ENCODE peak calls at places on chromosomes 4 and X, in ten cellular contexts. G is pancreas, H is ovary, K is lower leg skin, L is AG09309, J is fibroblast of lung, A is upper lobe of right lung, D is Peyer's patch, N is heart left ventricle, F is A549. C is an unnamed sample.

GRCh38 chrX:84064164-84064563 is 123.8 kb downstream of the RPS6KA6 start:
- DNase-seq in H (no peak), L (no peak), K (no peak), G (no peak), F (no peak), D (no peak), N (no peak), J (peak; percentile 2), A (no peak), C (no peak)

GRCh38 chrX:111168314-111168713 is 72.3 kb downstream of the PAK3 start:
- DNase-seq in N (no peak), J (peak; percentile 10), G (no peak), F (peak; percentile 25), A (no peak), K (no peak), H (no peak), D (no peak), L (no peak), C (no peak)

GRCh38 chr4:165541773-165542459 is 163.1 kb downstream of the CPE start:
- DNase-seq in N (no peak), H (no peak), F (no peak), L (no peak), A (no peak), J (no peak), D (no peak), K (no peak), G (no peak), C (no peak)

GRCh38 chrX:68503830-68504229 is 5.0 kb downstream of the YIPF6 start:
- DNase-seq in F (no peak), N (no peak), L (no peak), K (no peak), J (peak; percentile 8), D (no peak), A (no peak), G (no peak), H (no peak), C (no peak)

GRCh38 chr4:86608757-86609375 is 14.8 kb downstream of the PTPN13 start:
- DNase-seq in F (no peak), K (no peak), D (no peak), G (no peak), N (no peak), J (no peak), H (no peak), A (no peak), L (no peak), C (no peak)

GRCh38 chr4:19095491-19096046 is 1074.0 kb upstream of the LCORL start:
- DNase-seq in D (no peak), F (no peak), L (no peak), N (no peak), H (no peak), A (no peak), G (no peak), K (no peak), J (no peak), C (no peak)

GRCh38 chrX:13345037-13345436 is 25.2 kb upstream of the ATXN3L start:
- DNase-seq in J (no peak), G (no peak), D (no peak), H (no peak), F (no peak), K (no peak), L (no peak), A (no peak), N (no peak), C (no peak)

GRCh38 chrX:105150557-105150956 is 69.9 kb downstream of the TEX13A start:
- DNase-seq in G (no peak), A (no peak), L (no peak), K (no peak), J (no peak), N (no peak), F (no peak), D (no peak), H (no peak), C (no peak)

GRCh38 chr4:40530961-40531635 is 98.6 kb downstream of the RBM47 start:
- DNase-seq in L (no peak), N (no peak), A (no peak), F (peak; percentile 60), H (no peak), D (peak; percentile 64), K (no peak), J (no peak), G (no peak), C (peak; percentile 77)

GRCh38 chr4:113181289-113182007 is 132.0 kb downstream of the ANK2 start:
- DNase-seq in H (peak; percentile 22), G (no peak), N (no peak), A (no peak), L (no peak), K (no peak), J (no peak), D (no peak), F (no peak), C (no peak)

GRCh38 chr4:120299631-120300030 is 233.0 kb upstream of the MAD2L1 start:
- DNase-seq in H (no peak), K (no peak), F (no peak), A (no peak), J (no peak), N (no peak), G (no peak), L (no peak), D (no peak), C (no peak)

GRCh38 chrX:24396236-24396929 is 35.9 kb downstream of the SUPT20HL1 start:
- DNase-seq in F (no peak), H (no peak), G (no peak), D (no peak), K (no peak), J (peak; percentile 83), A (no peak), N (no peak), L (peak; percentile 55), C (no peak)

GRCh38 chr4:152485726-152486276 is 50.1 kb downstream of the FBXW7 start:
- DNase-seq in F (peak; percentile 91), H (no peak), G (no peak), N (no peak), L (peak; percentile 55), J (peak; percentile 95), A (no peak), K (no peak), D (no peak), C (no peak)
- H3K4me3 ChIP-seq in F (peak overlapping the region; percentile 36), H (no peak overlapping the region), G (no peak overlapping the region), N (no peak overlapping the region), L (peak overlapping the region; percentile 11), J (no peak overlapping the region), A (no peak overlapping the region), K (no peak overlapping the region), D (peak overlapping the region; percentile 9), C (no peak overlapping the region)

DNA sequence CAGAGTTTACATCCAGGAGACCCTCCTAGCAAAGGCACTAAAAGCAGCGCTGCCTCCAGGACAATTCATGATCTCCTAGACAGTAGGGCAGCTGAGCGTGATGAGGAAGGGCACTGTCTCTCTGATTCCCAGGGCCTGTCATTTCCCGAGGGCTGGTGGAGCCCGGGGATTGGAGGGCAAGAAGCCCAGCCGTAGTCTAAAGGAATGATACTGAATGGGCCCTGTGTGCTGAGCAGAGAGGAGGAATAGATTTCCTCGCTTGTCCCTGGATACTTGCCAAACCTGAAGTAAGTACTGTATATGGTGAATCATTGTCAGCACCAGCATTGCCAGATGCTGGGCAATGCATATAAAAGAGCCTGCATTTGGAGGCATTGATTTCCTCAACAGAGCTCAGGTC is 88.0 kb upstream of the SLITRK2 start:
- DNase-seq in N (no peak), F (no peak), G (no peak), A (no peak), H (no peak), J (peak; percentile 39), K (no peak), L (no peak), D (no peak), C (no peak)
- TF ChIP-seq CTCF in N (no peak), F (no peak), G (no peak), A (no peak), H (no peak), J (no peak), K (no peak), L (no peak), D (no peak), C (no peak)

GRCh38 chrX:75154871-75155270 is 1.2 kb downstream of the ABCB7 start:
- DNase-seq in G (no peak), L (no peak), J (no peak), F (no peak), N (no peak), A (no peak), D (no peak), K (no peak), H (no peak), C (no peak)
- H3K4me3 ChIP-seq in G (no peak overlapping the region), L (no peak overlapping the region), J (no peak overlapping the region), F (peak overlapping the region; percentile 87), N (peak overlapping the region; percentile 71), A (peak overlapping the region; percentile 64), D (no peak overlapping the region), K (no peak overlapping the region), H (no peak overlapping the region), C (no peak overlapping the region)

DNA sequence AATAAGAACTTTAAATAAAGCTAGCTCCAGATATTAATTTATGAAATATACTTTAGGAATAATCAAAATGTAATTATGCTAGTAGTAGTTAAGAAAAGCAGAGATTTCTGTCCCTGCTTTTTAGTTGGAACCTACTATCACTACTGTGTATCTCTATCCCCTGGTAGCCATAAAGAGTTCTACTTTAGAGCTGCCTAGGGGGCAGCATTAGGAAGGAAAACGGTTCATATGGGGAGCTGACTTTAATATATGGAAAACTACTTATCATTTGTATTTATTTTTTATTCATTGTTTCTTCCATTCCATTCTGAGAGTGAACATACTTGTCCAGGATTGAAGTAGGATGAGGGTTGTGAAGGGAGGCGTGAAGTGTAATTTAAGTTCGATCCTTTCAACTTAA is 40.9 kb downstream of the CPEB2 start:
- DNase-seq in G (no peak), J (no peak), K (no peak), L (no peak), F (peak; percentile 7), A (no peak), N (no peak), D (no peak), H (no peak), C (no peak)
- TF ChIP-seq CTCF in G (no peak), J (peak; percentile 29), K (no peak), L (peak; percentile 4), F (peak; percentile 29), A (no peak), N (no peak), D (no peak), H (no peak), C (no peak)

GRCh38 chrX:45154033-45154360 is 46.7 kb downstream of the DIPK2B start:
- DNase-seq in G (no peak), H (no peak), A (no peak), D (no peak), J (no peak), K (peak; percentile 46), F (no peak), L (no peak), N (no peak), C (no peak)
- H3K4me3 ChIP-seq in G (no peak overlapping the region), H (no peak overlapping the region), A (no peak overlapping the region), D (no peak overlapping the region), J (no peak overlapping the region), K (no peak overlapping the region), F (no peak overlapping the region), L (no peak overlapping the region), N (no peak overlapping the region), C (no peak overlapping the region)

C was measured in mucosa of descending colon.